ENCODE peak calls at places on chromosome 13, in eight cellular contexts. F, N, J, H, W, I, T and A are unnamed samples.

GRCh38 chr13:77571956-77572355 is 36.5 kb downstream of the SCEL start:
- DNase-seq in F (no peak), N (no peak), J (no peak), H (no peak), W (no peak), I (no peak), T (no peak), A (no peak)

GRCh38 chr13:79196366-79196765 is 209.7 kb downstream of the RBM26 start:
- DNase-seq in F (no peak), N (no peak), J (no peak), H (no peak), W (no peak), I (no peak), T (no peak), A (no peak)

GRCh38 chr13:30600470-30600869 is 17.2 kb upstream of the USPL1 start:
- DNase-seq in F (no peak), N (no peak), J (no peak), H (no peak), W (no peak), I (no peak), T (peak), A (no peak)

GRCh38 chr13:40345654-40346372 is 320.6 kb downstream of the FOXO1 start:
- DNase-seq in F (no peak), N (no peak), J (no peak), H (no peak), W (no peak), I (no peak), T (no peak), A (no peak)

GRCh38 chr13:25659091-25659502 is 287.3 kb downstream of the ATP8A2 start:
- DNase-seq in F (no peak), N (no peak), J (peak), H (no peak), W (no peak), I (no peak), T (peak), A (no peak)

GRCh38 chr13:42525035-42525504 is 48.9 kb upstream of the TNFSF11 start:
- DNase-seq in F (no peak), N (peak), J (no peak), H (no peak), W (peak), I (no peak), T (peak), A (no peak)

GRCh38 chr13:79212064-79212619 is 193.9 kb downstream of the RBM26 start:
- DNase-seq in F (no peak), N (no peak), J (peak), H (no peak), W (no peak), I (no peak), T (no peak), A (no peak)

GRCh38 chr13:25112856-25113255 is 16.9 kb downstream of the PABPC3 start:
- DNase-seq in F (no peak), N (no peak), J (no peak), H (no peak), W (no peak), I (no peak), T (no peak), A (no peak)

GRCh38 chr13:68428292-68428691 is 1198.2 kb upstream of the PCDH9 start:
- DNase-seq in F (no peak), N (no peak), J (no peak), H (no peak), W (no peak), I (no peak), T (no peak), A (no peak)

GRCh38 chr13:70723732-70724131 is 615.5 kb upstream of the KLHL1 start:
- DNase-seq in F (no peak), N (no peak), J (no peak), H (no peak), W (no peak), I (no peak), T (peak), A (no peak)

GRCh38 chr13:98098511-98098910 is 44.4 kb upstream of the FARP1 start:
- DNase-seq in F (no peak), N (no peak), J (no peak), H (no peak), W (no peak), I (no peak), T (peak), A (no peak)

GRCh38 chr13:113864303-113864890 is 521 bp upstream of the GAS6 start:
- DNase-seq in F (peak), N (peak), J (no peak), H (peak), W (no peak), I (no peak), T (no peak), A (no peak)

GRCh38 chr13:20461860-20462532 is 63.7 kb downstream of the CRYL1 start:
- DNase-seq in F (no peak), N (no peak), J (no peak), H (no peak), W (no peak), I (no peak), T (no peak), A (no peak)

GRCh38 chr13:111319521-111319920 is 921 bp upstream of the TEX29 start:
- DNase-seq in F (no peak), N (no peak), J (no peak), H (no peak), W (no peak), I (no peak), T (no peak), A (no peak)

GRCh38 chr13:24038846-24039330 is 121.6 kb upstream of the SPATA13 start:
- DNase-seq in F (no peak), N (peak), J (peak), H (peak), W (no peak), I (no peak), T (no peak), A (no peak)